ENCODE peak calls at places on chromosomes 13 and 19, in nine cellular contexts. One of them, this sample, is unnamed.

GRCh38 chr13:99655351-99656091 is 154.2 kb downstream of the TM9SF2 start:
- DNase-seq in stomach: no peak
- DNase-seq in cardiac muscle cell: no peak
- DNase-seq in WTC11: no peak
- DNase-seq in suprapubic skin: no peak
- DNase-seq in coronary artery: no peak
- DNase-seq in HFFc6: peak
- DNase-seq in AG09319: no peak
- DNase-seq in mesothelial cell of epicardium: no peak
- DNase-seq in this sample: no peak

GRCh38 chr19:367963-368623 is 23.5 kb upstream of the MIER2 start:
- DNase-seq in stomach: no peak
- DNase-seq in cardiac muscle cell: no peak
- DNase-seq in WTC11: no peak
- DNase-seq in suprapubic skin: no peak
- DNase-seq in coronary artery: no peak
- DNase-seq in HFFc6: no peak
- DNase-seq in AG09319: no peak
- DNase-seq in mesothelial cell of epicardium: no peak
- DNase-seq in this sample: no peak

GRCh38 chr19:31555634-31556215 is 206.5 kb upstream of the TSHZ3 start:
- DNase-seq in stomach: no peak
- DNase-seq in cardiac muscle cell: no peak
- DNase-seq in WTC11: no peak
- DNase-seq in suprapubic skin: no peak
- DNase-seq in coronary artery: no peak
- DNase-seq in HFFc6: no peak
- DNase-seq in AG09319: no peak
- DNase-seq in mesothelial cell of epicardium: no peak
- DNase-seq in this sample: no peak

GRCh38 chr13:44300895-44301638 is 72.6 kb upstream of the SERP2 start:
- DNase-seq in stomach: peak
- DNase-seq in cardiac muscle cell: peak
- DNase-seq in WTC11: no peak
- DNase-seq in suprapubic skin: no peak
- DNase-seq in coronary artery: peak
- DNase-seq in HFFc6: peak
- DNase-seq in AG09319: no peak
- DNase-seq in mesothelial cell of epicardium: no peak
- DNase-seq in this sample: no peak

GRCh38 chr19:44728178-44728577 is 20.3 kb upstream of the BCL3 start:
- DNase-seq in stomach: no peak
- DNase-seq in cardiac muscle cell: no peak
- DNase-seq in WTC11: no peak
- DNase-seq in suprapubic skin: no peak
- DNase-seq in coronary artery: no peak
- DNase-seq in HFFc6: no peak
- DNase-seq in AG09319: no peak
- DNase-seq in mesothelial cell of epicardium: no peak
- DNase-seq in this sample: no peak

GRCh38 chr19:38877781-38878574 is at the start of gene RINL:
- DNase-seq in stomach: peak
- DNase-seq in cardiac muscle cell: no peak
- DNase-seq in WTC11: no peak
- DNase-seq in suprapubic skin: no peak
- DNase-seq in coronary artery: no peak
- DNase-seq in HFFc6: no peak
- DNase-seq in AG09319: no peak
- DNase-seq in mesothelial cell of epicardium: no peak
- DNase-seq in this sample: no peak

GRCh38 chr13:99909836-99910619 is 61.5 kb downstream of the ZIC5 start:
- DNase-seq in stomach: peak
- DNase-seq in cardiac muscle cell: peak
- DNase-seq in WTC11: no peak
- DNase-seq in suprapubic skin: no peak
- DNase-seq in coronary artery: no peak
- DNase-seq in HFFc6: no peak
- DNase-seq in AG09319: no peak
- DNase-seq in mesothelial cell of epicardium: no peak
- DNase-seq in this sample: no peak

GRCh38 chr13:51156666-51157065 is 45.6 kb upstream of the C13orf42 start:
- DNase-seq in stomach: no peak
- DNase-seq in cardiac muscle cell: no peak
- DNase-seq in WTC11: no peak
- DNase-seq in suprapubic skin: no peak
- DNase-seq in coronary artery: no peak
- DNase-seq in HFFc6: no peak
- DNase-seq in AG09319: no peak
- DNase-seq in mesothelial cell of epicardium: no peak
- DNase-seq in this sample: no peak

GRCh38 chr13:45575830-45576180 is 39.7 kb downstream of the ERICH6B start:
- DNase-seq in stomach: no peak
- DNase-seq in cardiac muscle cell: no peak
- DNase-seq in WTC11: no peak
- DNase-seq in suprapubic skin: no peak
- DNase-seq in coronary artery: no peak
- DNase-seq in HFFc6: no peak
- DNase-seq in AG09319: no peak
- DNase-seq in mesothelial cell of epicardium: no peak
- DNase-seq in this sample: no peak

GRCh38 chr19:51607077-51607476 is 23.1 kb downstream of the SIGLEC5 start:
- DNase-seq in stomach: no peak
- DNase-seq in cardiac muscle cell: no peak
- DNase-seq in WTC11: no peak
- DNase-seq in suprapubic skin: no peak
- DNase-seq in coronary artery: no peak
- DNase-seq in HFFc6: no peak
- DNase-seq in AG09319: no peak
- DNase-seq in mesothelial cell of epicardium: no peak
- DNase-seq in this sample: no peak

GRCh38 chr13:73306688-73307087 is 247.9 kb downstream of the KLF5 start:
- DNase-seq in stomach: no peak
- DNase-seq in cardiac muscle cell: no peak
- DNase-seq in WTC11: no peak
- DNase-seq in suprapubic skin: no peak
- DNase-seq in coronary artery: no peak
- DNase-seq in HFFc6: no peak
- DNase-seq in AG09319: no peak
- DNase-seq in mesothelial cell of epicardium: no peak
- DNase-seq in this sample: no peak

GRCh38 chr19:49895566-49896297 is 955 bp downstream of the IL4I1 start:
- DNase-seq in stomach: no peak
- DNase-seq in cardiac muscle cell: no peak
- DNase-seq in WTC11: no peak
- DNase-seq in suprapubic skin: no peak
- DNase-seq in coronary artery: no peak
- DNase-seq in HFFc6: no peak
- DNase-seq in AG09319: no peak
- DNase-seq in mesothelial cell of epicardium: no peak
- DNase-seq in this sample: no peak

GRCh38 chr19:18541992-18542935 is 1.1 kb downstream of the FKBP8 start:
- DNase-seq in stomach: no peak
- DNase-seq in cardiac muscle cell: no peak
- DNase-seq in WTC11: no peak
- DNase-seq in suprapubic skin: no peak
- DNase-seq in coronary artery: no peak
- DNase-seq in HFFc6: no peak
- DNase-seq in AG09319: no peak
- DNase-seq in mesothelial cell of epicardium: no peak
- DNase-seq in this sample: no peak

GRCh38 chr19:52086481-52086880 is 9.1 kb downstream of the ZNF841 start:
- DNase-seq in stomach: no peak
- DNase-seq in cardiac muscle cell: peak
- DNase-seq in WTC11: no peak
- DNase-seq in suprapubic skin: no peak
- DNase-seq in coronary artery: no peak
- DNase-seq in HFFc6: peak
- DNase-seq in AG09319: no peak
- DNase-seq in mesothelial cell of epicardium: no peak
- DNase-seq in this sample: no peak

GRCh38 chr19:38437295-38437694 is 3.8 kb downstream of the RYR1 start:
- DNase-seq in stomach: no peak
- DNase-seq in cardiac muscle cell: no peak
- DNase-seq in WTC11: no peak
- DNase-seq in suprapubic skin: no peak
- DNase-seq in coronary artery: no peak
- DNase-seq in HFFc6: no peak
- DNase-seq in AG09319: no peak
- DNase-seq in mesothelial cell of epicardium: no peak
- DNase-seq in this sample: no peak

DNA sequence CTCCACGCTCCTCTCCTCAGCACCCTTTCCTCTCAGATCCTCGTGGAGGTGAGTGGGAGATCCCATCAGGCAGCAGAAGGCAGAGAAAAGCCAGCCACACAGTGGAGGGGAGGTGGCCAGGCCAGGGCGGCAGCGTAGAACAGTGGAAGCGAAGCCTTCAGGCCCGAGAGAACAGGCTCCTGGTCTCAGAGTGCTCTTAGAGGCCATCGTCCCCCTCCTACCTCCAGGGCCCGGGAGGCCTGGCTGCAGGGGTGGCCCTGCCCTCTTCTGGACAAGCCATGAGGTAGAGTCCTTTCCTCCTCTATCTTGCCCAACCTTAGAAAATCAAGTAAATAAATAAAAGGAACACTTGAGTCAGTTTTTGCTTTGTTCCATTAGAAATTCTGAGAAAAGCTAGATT is 202.0 kb downstream of the KATNAL1 start:
- DNase-seq in stomach: peak
- DNase-seq in cardiac muscle cell: no peak
- DNase-seq in WTC11: peak
- DNase-seq in suprapubic skin: no peak
- DNase-seq in coronary artery: no peak
- DNase-seq in HFFc6: no peak
- DNase-seq in AG09319: no peak
- DNase-seq in mesothelial cell of epicardium: no peak
- DNase-seq in this sample: no peak
- TF ChIP-seq CTCF in stomach: no peak
- TF ChIP-seq CTCF in cardiac muscle cell: no peak
- TF ChIP-seq CTCF in WTC11: no peak
- TF ChIP-seq CTCF in suprapubic skin: no peak
- TF ChIP-seq CTCF in coronary artery: no peak
- TF ChIP-seq CTCF in HFFc6: peak
- TF ChIP-seq CTCF in AG09319: no peak
- TF ChIP-seq CTCF in mesothelial cell of epicardium: no peak
- TF ChIP-seq CTCF in this sample: peak

DNA sequence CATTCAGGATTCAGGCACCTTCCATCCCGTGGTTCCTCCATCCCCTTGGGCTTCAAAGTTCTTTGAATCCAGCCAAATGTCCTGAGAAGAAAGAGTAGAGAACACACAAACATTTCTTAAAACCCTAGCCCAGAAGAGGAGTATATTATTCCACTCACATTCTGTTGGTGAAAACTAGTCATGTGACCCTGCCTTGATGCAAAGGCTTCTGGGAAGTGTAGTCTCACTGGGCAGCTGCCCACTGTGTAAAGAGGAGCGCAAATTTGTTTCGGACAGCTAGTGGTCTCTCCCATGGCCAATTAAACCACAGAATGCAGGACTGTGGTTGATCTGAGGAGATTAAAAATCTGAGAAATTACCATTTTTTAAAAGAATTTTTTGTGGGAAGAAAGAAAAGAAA is 304.4 kb downstream of the SUCLA2 start:
- DNase-seq in stomach: no peak
- DNase-seq in cardiac muscle cell: no peak
- DNase-seq in WTC11: no peak
- DNase-seq in suprapubic skin: no peak
- DNase-seq in coronary artery: no peak
- DNase-seq in HFFc6: no peak
- DNase-seq in AG09319: no peak
- DNase-seq in mesothelial cell of epicardium: no peak
- DNase-seq in this sample: no peak
- TF ChIP-seq CTCF in stomach: no peak
- TF ChIP-seq CTCF in cardiac muscle cell: no peak
- TF ChIP-seq CTCF in WTC11: no peak
- TF ChIP-seq CTCF in suprapubic skin: no peak
- TF ChIP-seq CTCF in coronary artery: no peak
- TF ChIP-seq CTCF in HFFc6: no peak
- TF ChIP-seq CTCF in AG09319: no peak
- TF ChIP-seq CTCF in mesothelial cell of epicardium: no peak
- TF ChIP-seq CTCF in this sample: no peak

GRCh38 chr19:56874530-56874929 is 34.0 kb upstream of the PEG3 start:
- DNase-seq in stomach: no peak
- DNase-seq in cardiac muscle cell: no peak
- DNase-seq in WTC11: no peak
- DNase-seq in suprapubic skin: no peak
- DNase-seq in coronary artery: no peak
- DNase-seq in HFFc6: no peak
- DNase-seq in AG09319: no peak
- DNase-seq in mesothelial cell of epicardium: no peak
- DNase-seq in this sample: no peak
- TF ChIP-seq CTCF in stomach: no peak
- TF ChIP-seq CTCF in cardiac muscle cell: no peak
- TF ChIP-seq CTCF in WTC11: no peak
- TF ChIP-seq CTCF in suprapubic skin: no peak
- TF ChIP-seq CTCF in coronary artery: no peak
- TF ChIP-seq CTCF in HFFc6: no peak
- TF ChIP-seq CTCF in AG09319: no peak
- TF ChIP-seq CTCF in mesothelial cell of epicardium: no peak
- TF ChIP-seq CTCF in this sample: no peak

GRCh38 chr19:4622695-4623421 is 16.5 kb upstream of the TNFAIP8L1 start:
- DNase-seq in stomach: no peak
- DNase-seq in cardiac muscle cell: no peak
- DNase-seq in WTC11: peak
- DNase-seq in suprapubic skin: no peak
- DNase-seq in coronary artery: no peak
- DNase-seq in HFFc6: no peak
- DNase-seq in AG09319: no peak
- DNase-seq in mesothelial cell of epicardium: no peak
- DNase-seq in this sample: no peak
- TF ChIP-seq CTCF in stomach: no peak
- TF ChIP-seq CTCF in cardiac muscle cell: peak
- TF ChIP-seq CTCF in WTC11: no peak
- TF ChIP-seq CTCF in suprapubic skin: no peak
- TF ChIP-seq CTCF in coronary artery: no peak
- TF ChIP-seq CTCF in HFFc6: peak
- TF ChIP-seq CTCF in AG09319: no peak
- TF ChIP-seq CTCF in mesothelial cell of epicardium: no peak
- TF ChIP-seq CTCF in this sample: peak

This sample was measured in progenitor cell of endocrine pancreas.